ENCODE peak calls at places on chromosomes 7 and 10, in five cellular contexts. W, T, R, L and X are unnamed samples.

GRCh38 chr7:28178537-28178936 is 2.1 kb downstream of the JAZF1 start:
- DNase-seq in T (peak), L (no peak), R (no peak), W (no peak), X (no peak)

GRCh38 chr10:91298224-91298862 is 77.9 kb downstream of the PCGF5 start:
- DNase-seq in W (peak), L (peak), R (peak), T (peak), X (peak)

GRCh38 chr7:142384508-142384922 is 126.7 kb upstream of the PRSS58 start:
- DNase-seq in W (no peak), L (peak), R (no peak), T (peak), X (no peak)

GRCh38 chr7:144812379-144813283 is 23.2 kb downstream of the TPK1 start:
- DNase-seq in R (peak), T (no peak), L (peak), W (no peak), X (peak)

GRCh38 chr10:14185501-14186045 is 145.2 kb downstream of the FRMD4A start:
- DNase-seq in W (no peak), T (peak), R (peak), L (no peak), X (peak)

GRCh38 chr7:35267372-35267771 is 13.5 kb upstream of the TBX20 start:
- DNase-seq in R (no peak), L (no peak), W (no peak), T (no peak), X (no peak)

GRCh38 chr7:17233643-17234397 is 64.6 kb upstream of the AHR start:
- DNase-seq in R (no peak), W (no peak), L (peak), T (peak), X (peak)

GRCh38 chr7:42197391-42197790 is 39.6 kb downstream of the GLI3 start:
- DNase-seq in L (no peak), R (no peak), T (peak), W (no peak), X (no peak)

GRCh38 chr10:118754132-118754555 is 626 bp downstream of the CACUL1 start:
- DNase-seq in W (no peak), R (peak), L (peak), T (peak), X (peak)

GRCh38 chr7:219581-220150 is 27.3 kb downstream of the FAM20C start:
- DNase-seq in L (no peak), W (no peak), T (no peak), R (no peak), X (no peak)

GRCh38 chr10:133041101-133041500 is 46.6 kb upstream of the ADGRA1 start:
- DNase-seq in L (no peak), T (no peak), R (no peak), W (no peak), X (no peak)

GRCh38 chr10:17236468-17236886 is 8.4 kb downstream of the VIM start:
- DNase-seq in R (no peak), L (no peak), W (no peak), T (peak), X (no peak)

GRCh38 chr7:131106681-131107342 is 220.9 kb upstream of the MKLN1 start:
- DNase-seq in T (no peak), W (no peak), L (peak), R (peak), X (peak)

GRCh38 chr7:3436746-3437145 is 135.7 kb downstream of the SDK1 start:
- DNase-seq in R (no peak), W (no peak), T (peak), L (no peak), X (no peak)

GRCh38 chr10:99276848-99277486 is 41.3 kb upstream of the HPSE2 start:
- DNase-seq in L (no peak), R (peak), T (peak), W (no peak), X (no peak)

GRCh38 chr10:103985726-103986125 is 18.8 kb downstream of the SLK start:
- DNase-seq in T (peak), R (no peak), W (no peak), L (no peak), X (no peak)

GRCh38 chr7:12674861-12675260 is 12.6 kb upstream of the ARL4A start:
- DNase-seq in L (peak), R (peak), T (peak), W (peak), X (peak)

GRCh38 chr10:63320683-63321082 is 145.1 kb downstream of the JMJD1C start:
- DNase-seq in W (no peak), T (no peak), R (no peak), L (no peak), X (no peak)

GRCh38 chr10:71726673-71727428 is 7.3 kb upstream of the C10orf105 start:
- DNase-seq in L (no peak), T (no peak), R (peak), W (no peak), X (no peak)

GRCh38 chr10:69335063-69335587 is 56.8 kb downstream of the HK1 start:
- DNase-seq in W (no peak), T (peak), L (no peak), R (no peak), X (no peak)

GRCh38 chr7:5827755-5828154 is 46.3 kb upstream of the RNF216 start:
- DNase-seq in T (peak), L (peak), R (peak), W (peak), X (peak)

GRCh38 chr10:132614431-132615341 is 77.1 kb downstream of the INPP5A start:
- DNase-seq in T (no peak), R (no peak), W (no peak), L (no peak), X (no peak)

GRCh38 chr7:94391716-94392390 is 2.8 kb upstream of the COL1A2 start:
- DNase-seq in L (no peak), R (peak), W (no peak), T (peak), X (no peak)

GRCh38 chr10:91117496-91117895 is 103.0 kb upstream of the PCGF5 start:
- DNase-seq in R (no peak), T (no peak), W (no peak), L (no peak), X (no peak)